ENCODE peak calls at places on chromosomes 16 and 17, in nine cellular contexts. Q is caudate nucleus; J is astrocyte of the spinal cord; I is CD8-positive, alpha-beta memory T cell; Z is activated CD8-positive, alpha-beta memory T cell treated with anti-CD3 and anti-CD28 coated beads for 24 hours; K is memory B cell; W is DND-41; E is EL; C is lower lobe of right lung. M is an unnamed sample.

GRCh38 chr17:82972836-82973372 is 106.5 kb upstream of the METRNL start:
- DNase-seq in Z (peak), J (no peak), E (no peak), Q (no peak), I (no peak), C (no peak), K (no peak), W (no peak), M (peak)

GRCh38 chr17:82103588-82104451 is 5.8 kb upstream of the FASN start:
- DNase-seq in Q (no peak), K (no peak), J (no peak), W (no peak), Z (no peak), C (peak), I (no peak), E (no peak), M (no peak)

GRCh38 chr16:70399326-70399725 is 39.6 kb downstream of the ST3GAL2 start:
- DNase-seq in C (no peak), J (no peak), Q (no peak), K (no peak), E (no peak), I (no peak), W (no peak), Z (no peak), M (no peak)

GRCh38 chr16:66977341-66978113 is 10.9 kb upstream of the CES4A start:
- DNase-seq in C (peak), I (peak), Q (peak), Z (peak), K (peak), J (peak), W (peak), E (peak), M (peak)

GRCh38 chr16:70553175-70553574 is 29.6 kb downstream of the SF3B3 start:
- DNase-seq in C (no peak), Q (no peak), E (peak), Z (no peak), J (peak), W (no peak), I (no peak), K (no peak), M (no peak)

GRCh38 chr17:48993305-48993704 is 3.9 kb upstream of the IGF2BP1 start:
- DNase-seq in C (no peak), J (no peak), I (no peak), Z (no peak), Q (no peak), K (no peak), E (no peak), W (no peak), M (no peak)

GRCh38 chr17:72719582-72720493 is 372.6 kb downstream of the SLC39A11 start:
- DNase-seq in Q (no peak), W (peak), K (no peak), E (no peak), C (no peak), I (peak), Z (peak), J (peak), M (no peak)

GRCh38 chr16:85545227-85545818 is 67.8 kb upstream of the GSE1 start:
- DNase-seq in W (no peak), Q (no peak), C (no peak), I (no peak), Z (no peak), J (no peak), E (no peak), K (no peak), M (no peak)

GRCh38 chr16:81846105-81846504 is 67.0 kb downstream of the PLCG2 start:
- DNase-seq in K (no peak), E (peak), W (no peak), J (no peak), Q (no peak), I (no peak), Z (no peak), C (no peak), M (no peak)

GRCh38 chr16:3175157-3176153 is 12.5 kb upstream of the OR1F1 start:
- DNase-seq in C (peak), Z (peak), I (no peak), J (peak), Q (no peak), W (no peak), K (no peak), E (peak), M (no peak)

GRCh38 chr17:17964710-17965109 is 7.5 kb downstream of the TOM1L2 start:
- DNase-seq in E (no peak), K (no peak), I (no peak), C (no peak), J (no peak), Q (no peak), Z (no peak), W (no peak), M (no peak)

GRCh38 chr17:6868579-6868978 is 37.0 kb upstream of the TEKT1 start:
- DNase-seq in Z (no peak), C (no peak), E (no peak), J (no peak), I (no peak), K (no peak), Q (no peak), W (no peak), M (no peak)

GRCh38 chr17:49969134-49969759 is at the start of gene DLX4:
- DNase-seq in Z (peak), K (no peak), E (no peak), I (no peak), Q (no peak), J (no peak), W (no peak), C (no peak), M (no peak)

GRCh38 chr17:1203111-1203966 is 23.6 kb upstream of the ABR start:
- DNase-seq in I (peak), W (no peak), J (peak), C (peak), E (peak), K (peak), Z (peak), Q (no peak), M (no peak)

GRCh38 chr17:7582401-7583252 is 1.0 kb upstream of the MPDU1 start:
- DNase-seq in W (no peak), C (no peak), Z (no peak), K (no peak), I (no peak), Q (no peak), E (no peak), J (no peak), M (no peak)

GRCh38 chr17:43360376-43360738 is 38.4 kb upstream of the ARL4D start:
- DNase-seq in W (peak), C (no peak), Q (no peak), J (peak), K (no peak), I (peak), E (no peak), Z (peak), M (no peak)

GRCh38 chr16:29760567-29761279 is 14.9 kb upstream of the C16orf54 start:
- DNase-seq in I (no peak), Z (no peak), J (no peak), E (no peak), K (no peak), C (no peak), W (no peak), Q (no peak), M (no peak)

GRCh38 chr16:19879241-19879792 is 5.3 kb downstream of the GPRC5B start:
- DNase-seq in J (peak), K (no peak), C (no peak), Q (peak), Z (no peak), I (no peak), E (peak), W (peak), M (no peak)

GRCh38 chr17:49748791-49749190 is 15.1 kb downstream of the FAM117A start:
- DNase-seq in W (peak), C (no peak), Q (no peak), J (no peak), K (peak), I (peak), E (no peak), Z (peak), M (peak)

GRCh38 chr17:45935710-45936509 is 41.6 kb downstream of the MAPT start:
- DNase-seq in I (no peak), W (no peak), J (no peak), Z (no peak), K (no peak), C (no peak), Q (no peak), E (no peak), M (no peak)

GRCh38 chr17:57544834-57545463 is 200.2 kb downstream of the CCDC182 start:
- DNase-seq in Q (no peak), E (no peak), W (no peak), I (no peak), J (no peak), C (no peak), K (no peak), Z (no peak), M (no peak)

GRCh38 chr17:28055546-28056275 is 13.2 kb downstream of the NLK start:
- DNase-seq in C (no peak), J (no peak), Q (no peak), K (no peak), I (no peak), E (no peak), W (no peak), Z (no peak), M (no peak)

GRCh38 chr16:72094266-72094610 is 591 bp downstream of the DHX38 start:
- DNase-seq in Q (peak), K (peak), I (no peak), J (no peak), E (peak), C (no peak), Z (no peak), W (peak), M (no peak)

GRCh38 chr17:7856081-7856791 is 1.1 kb downstream of the NAA38 start:
- DNase-seq in J (peak), Q (no peak), E (peak), I (peak), Z (peak), C (peak), K (peak), W (peak), M (no peak)

GRCh38 chr17:31320791-31321190 is 631 bp downstream of the EVI2A start:
- DNase-seq in K (no peak), Z (no peak), I (no peak), Q (no peak), W (no peak), J (peak), E (peak), C (no peak), M (no peak)

GRCh38 chr16:70590722-70591438 is 55.5 kb upstream of the IL34 start:
- DNase-seq in W (no peak), Z (no peak), I (no peak), J (no peak), C (no peak), E (no peak), K (no peak), Q (no peak), M (no peak)

GRCh38 chr17:29625037-29625750 is 2.5 kb upstream of the CORO6 start:
- DNase-seq in C (no peak), K (no peak), I (no peak), Z (no peak), W (no peak), Q (peak), J (peak), E (peak), M (no peak)

GRCh38 chr16:58236231-58236690 is 38.4 kb upstream of the CSNK2A2 start:
- DNase-seq in C (peak), K (peak), J (peak), Z (peak), I (peak), Q (peak), E (peak), W (peak), M (no peak)